ENCODE peak calls at places on chromosomes 1 and 21, in seven cellular contexts. F, G, X, R, D, J and A are unnamed samples.
A peak's percentile ranks its signal among the peaks of the same experiment; 100 is the strongest.

GRCh38 chr1:11767932-11768704 is 6.1 kb downstream of the C1orf167 start:
- DNase-seq in F (no peak), G (no peak), X (no peak), R (no peak), D (no peak), J (no peak), A (no peak)

GRCh38 chr1:100543640-100544039 is 5.7 kb downstream of the GPR88 start:
- DNase-seq in F (peak; percentile 48), G (no peak), X (no peak), R (no peak), D (no peak), J (no peak), A (no peak)

GRCh38 chr1:9150582-9151290 is 21.8 kb upstream of the GPR157 start:
- DNase-seq in F (no peak), G (no peak), X (peak; percentile 79), R (no peak), D (no peak), J (no peak), A (no peak)

GRCh38 chr1:225146478-225146877 is 217.0 kb downstream of the DNAH14 start:
- DNase-seq in F (no peak), G (no peak), X (no peak), R (no peak), D (no peak), J (no peak), A (no peak)

GRCh38 chr1:185996211-185996610 is 262.0 kb downstream of the HMCN1 start:
- DNase-seq in F (no peak), G (no peak), X (peak; percentile 9), R (peak; percentile 37), D (no peak), J (no peak), A (no peak)

GRCh38 chr21:33844104-33844889 is 71.3 kb downstream of the ATP5PO start:
- DNase-seq in F (no peak), G (peak; percentile 32), X (no peak), R (no peak), D (peak; percentile 36), J (no peak), A (no peak)

GRCh38 chr1:25786887-25787286 is 13.1 kb upstream of the SELENON start:
- DNase-seq in F (no peak), G (no peak), X (no peak), R (no peak), D (no peak), J (no peak), A (no peak)

GRCh38 chr1:92968138-92969032 is 7.1 kb upstream of the DIPK1A start:
- DNase-seq in F (no peak), G (no peak), X (no peak), R (no peak), D (no peak), J (no peak), A (no peak)

GRCh38 chr1:228990906-228991569 is 255.8 kb downstream of the RHOU start:
- DNase-seq in F (no peak), G (no peak), X (no peak), R (no peak), D (no peak), J (no peak), A (no peak)

GRCh38 chr1:61043010-61043820 is 39.1 kb upstream of the NFIA start:
- DNase-seq in F (peak; percentile 85), G (peak; percentile 80), X (peak; percentile 89), R (peak; percentile 88), D (no peak), J (peak; percentile 93), A (no peak)

GRCh38 chr21:28776251-28776650 is 216.4 kb downstream of the LTN1 start:
- DNase-seq in F (no peak), G (no peak), X (no peak), R (no peak), D (no peak), J (no peak), A (no peak)

GRCh38 chr21:28779914-28780313 is 212.8 kb downstream of the LTN1 start:
- DNase-seq in F (no peak), G (no peak), X (no peak), R (no peak), D (no peak), J (no peak), A (no peak)

GRCh38 chr21:28783641-28784185 is 209.0 kb downstream of the LTN1 start:
- DNase-seq in F (no peak), G (no peak), X (no peak), R (no peak), D (no peak), J (no peak), A (no peak)

DNA sequence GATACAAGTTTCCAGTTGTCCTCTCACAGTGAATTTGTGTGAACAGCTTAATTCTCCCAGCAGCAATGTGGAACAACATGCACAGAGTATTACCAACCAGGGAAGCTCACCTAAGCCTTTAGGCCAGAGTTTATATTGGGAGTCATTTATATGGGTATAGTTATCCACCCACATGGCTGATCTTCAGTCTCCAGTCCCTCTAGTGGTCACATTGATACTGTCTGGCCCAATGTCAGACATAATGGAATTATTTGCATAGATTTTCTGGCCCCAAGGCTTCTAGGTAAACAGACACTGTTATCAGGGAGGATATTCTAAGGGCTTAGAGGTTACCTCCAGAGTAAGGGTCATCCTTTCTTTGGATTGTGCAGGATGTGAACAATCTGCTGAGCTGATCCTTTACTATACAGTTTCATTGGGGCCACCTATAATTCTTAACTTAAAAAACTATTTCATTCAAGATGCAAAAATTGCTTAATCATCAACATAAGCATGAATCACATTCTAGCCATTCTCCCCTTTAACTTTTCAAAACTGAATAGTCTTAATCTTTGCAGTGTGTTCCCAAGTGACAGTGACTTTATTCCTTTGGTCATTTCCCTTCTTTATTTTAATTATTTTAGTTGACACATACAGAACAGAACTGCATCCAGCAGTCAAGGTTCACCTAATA is 210.9 kb downstream of the LTN1 start:
- DNase-seq in F (peak; percentile 30), G (peak; percentile 6), X (no peak), R (no peak), D (no peak), J (no peak), A (no peak)
- TF ChIP-seq CTCF in F (peak; percentile 51), G (peak; percentile 69), X (no peak), R (peak; percentile 25), D (peak; percentile 66), J (no peak), A (peak; percentile 69)

GRCh38 chr1:28811766-28812668 is at the start of gene OPRD1:
- DNase-seq in F (no peak), G (peak; percentile 52), X (no peak), R (no peak), D (no peak), J (no peak), A (no peak)
- H3K4me3 ChIP-seq in F (no peak within 1 kb of the TSS), G (peak within 1 kb of the TSS; percentile 16), X (no peak within 1 kb of the TSS), R (no peak within 1 kb of the TSS), D (peak within 1 kb of the TSS; percentile 19), J (no peak within 1 kb of the TSS), A (no peak within 1 kb of the TSS)

DNA sequence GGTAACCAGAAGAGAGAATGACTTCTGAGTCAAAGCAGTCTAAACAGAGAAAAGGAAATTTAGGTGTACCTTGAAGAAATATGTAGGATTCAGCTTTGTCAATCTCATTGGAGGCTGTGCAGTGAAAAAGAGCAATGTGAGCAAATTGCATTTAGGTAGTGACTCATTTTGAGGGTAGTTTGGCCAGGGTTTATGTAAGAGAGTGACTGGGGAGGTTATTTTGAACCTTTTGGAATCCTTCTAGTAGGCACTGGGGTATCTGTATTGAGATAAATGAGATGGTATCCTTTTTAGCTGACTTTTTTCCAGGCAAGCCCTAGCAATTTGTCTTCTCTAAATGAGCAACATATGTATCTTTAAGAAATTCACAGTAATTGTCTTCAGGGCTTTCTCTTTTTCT is 95.9 kb downstream of the DISP1 start:
- DNase-seq in F (no peak), G (no peak), X (no peak), R (no peak), D (no peak), J (no peak), A (no peak)
- TF ChIP-seq CTCF in F (no peak), G (no peak), X (no peak), R (no peak), D (no peak), J (no peak), A (no peak)

DNA sequence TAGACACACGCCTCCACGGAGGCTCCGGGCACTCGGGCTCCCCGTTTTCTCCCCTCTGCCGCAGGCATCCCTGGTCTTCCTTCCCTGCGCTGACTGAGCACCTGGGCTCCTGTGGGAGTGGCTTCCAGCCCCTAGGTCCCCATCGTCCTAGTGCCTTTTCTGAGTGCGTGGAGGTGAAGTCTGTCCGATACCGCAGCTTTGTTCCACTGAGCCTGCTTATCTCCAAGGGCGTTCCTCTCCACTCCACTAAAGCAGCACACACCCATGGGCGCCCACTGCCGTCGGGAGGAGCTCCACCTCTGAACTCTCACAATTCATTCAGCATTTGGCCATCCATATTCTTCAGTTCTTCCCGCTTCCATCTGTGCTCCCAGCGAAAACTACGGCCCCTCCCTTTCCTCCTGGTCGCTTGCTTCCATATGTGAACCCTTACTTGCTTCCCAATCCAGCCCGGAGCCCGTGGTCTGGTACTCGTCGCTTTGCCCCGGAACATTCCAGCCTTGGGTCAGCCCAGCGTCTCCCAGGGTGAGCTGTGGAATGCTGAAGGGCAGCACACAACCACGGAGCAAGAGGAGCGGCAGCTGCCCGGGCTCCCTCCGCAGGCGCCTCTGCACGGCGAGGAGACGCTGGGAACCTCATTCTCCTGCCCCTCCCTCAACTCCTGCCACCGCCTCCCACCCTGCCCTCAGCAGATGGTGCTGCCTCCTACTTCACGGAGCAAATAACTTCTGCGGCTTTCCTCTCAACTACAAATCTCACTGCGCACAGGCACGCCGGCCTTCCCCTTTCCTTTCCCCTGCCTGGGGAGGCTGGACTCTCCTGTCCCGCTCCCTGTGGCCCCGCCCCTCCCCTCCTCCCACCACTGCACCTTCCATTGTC is 27.5 kb downstream of the ATP8B2 start:
- DNase-seq in F (peak; percentile 75), G (peak; percentile 69), X (peak; percentile 35), R (peak; percentile 71), D (no peak), J (no peak), A (no peak)
- H3K4me3 ChIP-seq in F (peak overlapping the region; percentile 63), G (peak overlapping the region; percentile 24), X (peak overlapping the region; percentile 36), R (peak overlapping the region; percentile 28), D (peak overlapping the region; percentile 39), J (peak overlapping the region; percentile 47), A (peak overlapping the region; percentile 50)

GRCh38 chr1:15833069-15833679 is 14.3 kb upstream of the SPEN start:
- DNase-seq in F (no peak), G (no peak), X (peak; percentile 60), R (peak; percentile 74), D (no peak), J (peak; percentile 85), A (no peak)

GRCh38 chr1:15826810-15827507 is 19.5 kb upstream of the UQCRHL start:
- DNase-seq in F (no peak), G (no peak), X (no peak), R (no peak), D (no peak), J (no peak), A (no peak)

GRCh38 chr1:15834406-15835204 is 12.9 kb upstream of the SPEN start:
- DNase-seq in F (peak; percentile 94), G (peak; percentile 92), X (peak; percentile 90), R (peak; percentile 90), D (peak; percentile 89), J (peak; percentile 89), A (peak; percentile 76)

GRCh38 chr1:15833842-15834405 is 13.6 kb upstream of the SPEN start:
- DNase-seq in F (no peak), G (no peak), X (no peak), R (no peak), D (no peak), J (no peak), A (no peak)

DNA sequence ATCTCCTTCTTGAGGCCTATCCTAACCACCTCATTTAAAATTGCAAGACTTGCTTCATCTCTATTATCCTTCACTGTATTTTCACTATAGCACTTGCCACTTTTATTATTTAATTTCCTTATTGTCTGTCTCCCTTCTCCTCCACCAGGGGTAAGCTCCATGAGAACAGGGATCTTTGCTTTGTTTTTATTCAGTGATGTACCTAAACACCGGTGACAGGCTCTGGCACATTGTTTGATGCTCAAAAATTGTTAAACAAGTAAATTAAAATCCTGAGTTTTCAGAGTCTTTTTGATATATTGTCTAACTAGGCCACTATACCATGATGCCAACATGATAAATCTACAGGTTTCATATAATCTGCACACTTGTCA is 17.2 kb upstream of the SPEN start:
- DNase-seq in F (no peak), G (no peak), X (no peak), R (no peak), D (no peak), J (no peak), A (no peak)
- TF ChIP-seq CTCF in F (no peak), G (no peak), X (no peak), R (no peak), D (no peak), J (no peak), A (no peak)